ENCODE peak calls at places on chromosomes 1 and 21, in eight cellular contexts. One of them, this sample, is unnamed.

GRCh38 chr1:222815367-222815765 is 527 bp downstream of the DISP1 start:
- DNase-seq in PC-9: peak; percentile 42
- DNase-seq in colonic mucosa: peak; percentile 66
- DNase-seq in CD8-positive, alpha-beta T cell: no peak
- DNase-seq in OCI-LY7: no peak
- DNase-seq in left ventricle myocardium inferior: no peak
- DNase-seq in keratinocyte: no peak
- DNase-seq in upper lobe of right lung: no peak
- DNase-seq in this sample: no peak

GRCh38 chr1:7580923-7581753 is 190.0 kb upstream of the VAMP3 start:
- DNase-seq in PC-9: no peak
- DNase-seq in keratinocyte: no peak
- DNase-seq in left ventricle myocardium inferior: no peak
- DNase-seq in CD8-positive, alpha-beta T cell: no peak
- DNase-seq in colonic mucosa: no peak
- DNase-seq in OCI-LY7: no peak
- DNase-seq in upper lobe of right lung: peak; percentile 54
- DNase-seq in this sample: no peak

GRCh38 chr1:57024855-57025254 is 59.0 kb upstream of the C8B start:
- DNase-seq in left ventricle myocardium inferior: no peak
- DNase-seq in keratinocyte: no peak
- DNase-seq in OCI-LY7: no peak
- DNase-seq in colonic mucosa: no peak
- DNase-seq in upper lobe of right lung: no peak
- DNase-seq in PC-9: no peak
- DNase-seq in CD8-positive, alpha-beta T cell: no peak
- DNase-seq in this sample: no peak

GRCh38 chr1:16142383-16142995 is 13.4 kb downstream of the EPHA2 start:
- DNase-seq in keratinocyte: no peak
- DNase-seq in OCI-LY7: no peak
- DNase-seq in PC-9: no peak
- DNase-seq in colonic mucosa: no peak
- DNase-seq in CD8-positive, alpha-beta T cell: no peak
- DNase-seq in left ventricle myocardium inferior: no peak
- DNase-seq in upper lobe of right lung: no peak
- DNase-seq in this sample: no peak

GRCh38 chr1:40383095-40383487 is 9.6 kb downstream of the SMAP2 start:
- DNase-seq in OCI-LY7: no peak
- DNase-seq in colonic mucosa: no peak
- DNase-seq in CD8-positive, alpha-beta T cell: no peak
- DNase-seq in PC-9: no peak
- DNase-seq in upper lobe of right lung: no peak
- DNase-seq in left ventricle myocardium inferior: no peak
- DNase-seq in keratinocyte: no peak
- DNase-seq in this sample: no peak

GRCh38 chr21:42654179-42654912 is 925 bp downstream of the PDE9A start:
- DNase-seq in keratinocyte: no peak
- DNase-seq in colonic mucosa: peak; percentile 43
- DNase-seq in upper lobe of right lung: peak; percentile 63
- DNase-seq in CD8-positive, alpha-beta T cell: no peak
- DNase-seq in OCI-LY7: peak; percentile 89
- DNase-seq in PC-9: no peak
- DNase-seq in left ventricle myocardium inferior: no peak
- DNase-seq in this sample: no peak

GRCh38 chr21:45631540-45631939 is 12.0 kb upstream of the PCBP3 start:
- DNase-seq in keratinocyte: no peak
- DNase-seq in left ventricle myocardium inferior: no peak
- DNase-seq in upper lobe of right lung: no peak
- DNase-seq in OCI-LY7: no peak
- DNase-seq in PC-9: no peak
- DNase-seq in CD8-positive, alpha-beta T cell: no peak
- DNase-seq in colonic mucosa: peak; percentile 12
- DNase-seq in this sample: no peak

GRCh38 chr1:28091043-28091781 is 2.8 kb upstream of the EYA3 start:
- DNase-seq in keratinocyte: no peak
- DNase-seq in PC-9: peak; percentile 50
- DNase-seq in colonic mucosa: peak; percentile 94
- DNase-seq in upper lobe of right lung: no peak
- DNase-seq in left ventricle myocardium inferior: peak; percentile 49
- DNase-seq in CD8-positive, alpha-beta T cell: peak; percentile 62
- DNase-seq in OCI-LY7: peak; percentile 87
- DNase-seq in this sample: peak; percentile 77

GRCh38 chr1:100187912-100188311 is 9.9 kb upstream of the LRRC39 start:
- DNase-seq in left ventricle myocardium inferior: peak; percentile 45
- DNase-seq in keratinocyte: no peak
- DNase-seq in CD8-positive, alpha-beta T cell: no peak
- DNase-seq in colonic mucosa: peak; percentile 20
- DNase-seq in OCI-LY7: no peak
- DNase-seq in upper lobe of right lung: no peak
- DNase-seq in PC-9: no peak
- DNase-seq in this sample: no peak

GRCh38 chr1:167746013-167746672 is 24.4 kb downstream of the MPZL1 start:
- DNase-seq in upper lobe of right lung: no peak
- DNase-seq in PC-9: no peak
- DNase-seq in colonic mucosa: no peak
- DNase-seq in OCI-LY7: no peak
- DNase-seq in CD8-positive, alpha-beta T cell: no peak
- DNase-seq in left ventricle myocardium inferior: no peak
- DNase-seq in keratinocyte: no peak
- DNase-seq in this sample: no peak

GRCh38 chr1:24964811-24965570 is 34.9 kb upstream of the RUNX3 start:
- DNase-seq in colonic mucosa: peak; percentile 48
- DNase-seq in OCI-LY7: peak; percentile 91
- DNase-seq in left ventricle myocardium inferior: no peak
- DNase-seq in CD8-positive, alpha-beta T cell: peak; percentile 77
- DNase-seq in keratinocyte: no peak
- DNase-seq in PC-9: no peak
- DNase-seq in upper lobe of right lung: peak; percentile 77
- DNase-seq in this sample: peak; percentile 70

GRCh38 chr1:152111515-152111968 is 3.7 kb downstream of the TCHH start:
- DNase-seq in colonic mucosa: peak; percentile 32
- DNase-seq in CD8-positive, alpha-beta T cell: no peak
- DNase-seq in left ventricle myocardium inferior: no peak
- DNase-seq in OCI-LY7: no peak
- DNase-seq in upper lobe of right lung: no peak
- DNase-seq in keratinocyte: no peak
- DNase-seq in PC-9: no peak
- DNase-seq in this sample: no peak

GRCh38 chr1:31788825-31789256 is 24.7 kb upstream of the ADGRB2 start:
- DNase-seq in colonic mucosa: no peak
- DNase-seq in keratinocyte: no peak
- DNase-seq in PC-9: peak; percentile 71
- DNase-seq in CD8-positive, alpha-beta T cell: no peak
- DNase-seq in OCI-LY7: peak; percentile 81
- DNase-seq in upper lobe of right lung: no peak
- DNase-seq in left ventricle myocardium inferior: no peak
- DNase-seq in this sample: no peak

GRCh38 chr1:104746994-104747393 is 997.3 kb downstream of the AMY1C start:
- DNase-seq in OCI-LY7: no peak
- DNase-seq in upper lobe of right lung: no peak
- DNase-seq in CD8-positive, alpha-beta T cell: no peak
- DNase-seq in keratinocyte: no peak
- DNase-seq in colonic mucosa: no peak
- DNase-seq in left ventricle myocardium inferior: no peak
- DNase-seq in PC-9: no peak
- DNase-seq in this sample: no peak

GRCh38 chr1:172120381-172120780 is 279.1 kb downstream of the DNM3 start:
- DNase-seq in CD8-positive, alpha-beta T cell: no peak
- DNase-seq in keratinocyte: no peak
- DNase-seq in OCI-LY7: no peak
- DNase-seq in PC-9: no peak
- DNase-seq in left ventricle myocardium inferior: no peak
- DNase-seq in upper lobe of right lung: no peak
- DNase-seq in colonic mucosa: no peak
- DNase-seq in this sample: no peak

GRCh38 chr1:116764466-116764896 is 10.3 kb downstream of the CD2 start:
- DNase-seq in left ventricle myocardium inferior: no peak
- DNase-seq in PC-9: no peak
- DNase-seq in keratinocyte: no peak
- DNase-seq in upper lobe of right lung: no peak
- DNase-seq in OCI-LY7: no peak
- DNase-seq in colonic mucosa: no peak
- DNase-seq in CD8-positive, alpha-beta T cell: no peak
- DNase-seq in this sample: no peak

GRCh38 chr1:116817582-116818064 is 63.4 kb downstream of the CD2 start:
- DNase-seq in colonic mucosa: peak; percentile 52
- DNase-seq in left ventricle myocardium inferior: no peak
- DNase-seq in upper lobe of right lung: peak; percentile 72
- DNase-seq in OCI-LY7: peak; percentile 81
- DNase-seq in keratinocyte: peak; percentile 64
- DNase-seq in CD8-positive, alpha-beta T cell: peak; percentile 43
- DNase-seq in PC-9: peak; percentile 76
- DNase-seq in this sample: peak; percentile 54

GRCh38 chr1:215845224-215845902 is 278.3 kb downstream of the KCTD3 start:
- DNase-seq in colonic mucosa: no peak
- DNase-seq in upper lobe of right lung: no peak
- DNase-seq in OCI-LY7: no peak
- DNase-seq in left ventricle myocardium inferior: no peak
- DNase-seq in PC-9: peak; percentile 43
- DNase-seq in CD8-positive, alpha-beta T cell: no peak
- DNase-seq in keratinocyte: no peak
- DNase-seq in this sample: no peak

GRCh38 chr1:154295408-154296235 is 23.2 kb downstream of the HAX1 start:
- DNase-seq in upper lobe of right lung: no peak
- DNase-seq in left ventricle myocardium inferior: no peak
- DNase-seq in CD8-positive, alpha-beta T cell: no peak
- DNase-seq in OCI-LY7: peak; percentile 29
- DNase-seq in colonic mucosa: no peak
- DNase-seq in PC-9: no peak
- DNase-seq in keratinocyte: no peak
- DNase-seq in this sample: no peak

GRCh38 chr1:178101266-178101630 is 7.3 kb downstream of the RASAL2 start:
- DNase-seq in colonic mucosa: no peak
- DNase-seq in OCI-LY7: no peak
- DNase-seq in left ventricle myocardium inferior: no peak
- DNase-seq in upper lobe of right lung: no peak
- DNase-seq in keratinocyte: no peak
- DNase-seq in PC-9: no peak
- DNase-seq in CD8-positive, alpha-beta T cell: no peak
- DNase-seq in this sample: no peak

DNA sequence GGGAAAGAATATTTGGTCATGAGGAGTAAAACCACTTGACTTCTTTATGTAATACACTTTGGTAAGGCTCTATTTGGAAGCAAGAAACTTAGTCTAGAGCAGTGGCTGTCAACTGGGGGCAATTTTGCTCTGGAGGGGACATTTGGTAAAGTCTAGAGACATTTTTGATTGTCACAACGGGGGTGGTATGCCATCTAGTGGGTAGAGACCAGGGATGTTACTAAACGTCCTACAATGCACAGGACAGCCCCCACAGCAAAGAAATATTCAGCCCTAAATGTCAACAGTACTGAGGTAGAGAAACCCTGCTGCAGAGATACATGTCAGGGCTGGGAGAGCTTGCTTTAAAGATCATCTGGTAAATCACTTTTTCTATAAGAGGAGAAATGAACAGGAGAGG is 13.5 kb downstream of the FUCA1 start:
- DNase-seq in keratinocyte: no peak
- DNase-seq in PC-9: no peak
- DNase-seq in colonic mucosa: no peak
- DNase-seq in OCI-LY7: peak; percentile 54
- DNase-seq in left ventricle myocardium inferior: no peak
- DNase-seq in CD8-positive, alpha-beta T cell: no peak
- DNase-seq in upper lobe of right lung: no peak
- DNase-seq in this sample: no peak
- TF ChIP-seq CTCF in keratinocyte: no peak
- TF ChIP-seq CTCF in PC-9: peak; percentile 32
- TF ChIP-seq CTCF in colonic mucosa: no peak
- TF ChIP-seq CTCF in OCI-LY7: peak; percentile 77
- TF ChIP-seq CTCF in left ventricle myocardium inferior: peak; percentile 49
- TF ChIP-seq CTCF in CD8-positive, alpha-beta T cell: no peak
- TF ChIP-seq CTCF in upper lobe of right lung: peak; percentile 21
- TF ChIP-seq CTCF in this sample: no peak

DNA sequence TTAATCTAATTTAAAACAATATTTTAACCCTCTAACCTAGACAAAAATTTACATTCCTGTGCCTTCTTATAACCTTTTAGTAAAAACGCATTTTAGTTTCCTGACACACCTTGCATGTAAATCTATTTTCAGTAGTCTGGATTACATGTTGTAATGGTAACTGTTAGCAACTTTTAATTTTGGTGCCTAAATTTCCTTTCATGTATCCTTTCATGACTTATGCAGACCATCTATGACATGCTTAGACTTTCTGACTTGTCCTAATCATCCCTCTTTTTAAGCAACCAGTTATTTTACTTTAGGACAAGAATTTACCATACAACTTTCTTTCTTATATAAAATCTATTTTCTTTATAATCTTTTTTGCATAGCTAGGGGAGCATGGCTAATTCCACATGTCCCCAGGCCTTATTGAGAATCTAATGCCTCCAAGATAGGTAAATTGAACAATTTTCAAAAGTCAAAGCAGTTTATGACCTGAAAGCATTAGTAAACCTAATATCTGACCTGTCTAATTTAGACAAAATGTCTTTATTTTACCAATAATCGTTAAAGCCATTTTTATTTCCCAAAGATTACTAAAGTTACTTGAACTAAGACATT is 57.5 kb upstream of the IL12RB2 start:
- DNase-seq in left ventricle myocardium inferior: no peak
- DNase-seq in CD8-positive, alpha-beta T cell: no peak
- DNase-seq in colonic mucosa: no peak
- DNase-seq in PC-9: no peak
- DNase-seq in keratinocyte: no peak
- DNase-seq in OCI-LY7: peak; percentile 36
- DNase-seq in upper lobe of right lung: no peak
- DNase-seq in this sample: no peak
- H3K9me3 ChIP-seq in left ventricle myocardium inferior: peaks cover 11% of the 10 kb centered on the region
- H3K9me3 ChIP-seq in CD8-positive, alpha-beta T cell: peaks cover 3% of the 10 kb centered on the region
- H3K9me3 ChIP-seq in colonic mucosa: no peaks in the 10 kb centered on the region
- H3K9me3 ChIP-seq in PC-9: peaks cover 21% of the 10 kb centered on the region
- H3K9me3 ChIP-seq in keratinocyte: no peaks in the 10 kb centered on the region
- H3K9me3 ChIP-seq in OCI-LY7: peaks cover 20% of the 10 kb centered on the region
- H3K9me3 ChIP-seq in upper lobe of right lung: no peaks in the 10 kb centered on the region
- H3K9me3 ChIP-seq in this sample: no peaks in the 10 kb centered on the region

GRCh38 chr1:67888208-67888607 is 54.9 kb upstream of the GNG12 start:
- DNase-seq in colonic mucosa: no peak
- DNase-seq in left ventricle myocardium inferior: no peak
- DNase-seq in keratinocyte: no peak
- DNase-seq in upper lobe of right lung: no peak
- DNase-seq in CD8-positive, alpha-beta T cell: no peak
- DNase-seq in PC-9: no peak
- DNase-seq in OCI-LY7: no peak
- DNase-seq in this sample: no peak
- TF ChIP-seq CTCF in colonic mucosa: no peak
- TF ChIP-seq CTCF in left ventricle myocardium inferior: no peak
- TF ChIP-seq CTCF in keratinocyte: no peak
- TF ChIP-seq CTCF in upper lobe of right lung: no peak
- TF ChIP-seq CTCF in CD8-positive, alpha-beta T cell: no peak
- TF ChIP-seq CTCF in PC-9: no peak
- TF ChIP-seq CTCF in OCI-LY7: no peak
- TF ChIP-seq CTCF in this sample: no peak

DNA sequence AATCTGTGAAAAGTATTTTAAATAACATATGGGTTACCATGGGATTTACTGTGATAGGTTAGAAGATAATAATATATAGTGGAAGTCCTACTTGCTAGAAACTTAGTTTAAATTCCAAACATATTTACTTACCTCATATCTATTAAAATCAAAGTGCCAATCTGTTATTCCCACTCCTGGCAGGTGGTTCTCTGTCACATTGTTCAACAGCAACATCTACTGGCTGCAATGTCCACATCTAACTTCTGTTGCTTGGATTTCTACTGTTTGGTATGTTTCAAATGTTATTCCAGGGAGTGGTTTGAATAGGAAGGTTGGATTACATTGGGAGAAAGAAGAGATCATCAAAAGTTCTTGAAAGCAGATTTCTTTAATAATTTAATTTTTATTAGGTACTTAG is 122.5 kb upstream of the NCAM2 start:
- DNase-seq in colonic mucosa: no peak
- DNase-seq in OCI-LY7: no peak
- DNase-seq in upper lobe of right lung: no peak
- DNase-seq in left ventricle myocardium inferior: no peak
- DNase-seq in PC-9: no peak
- DNase-seq in CD8-positive, alpha-beta T cell: no peak
- DNase-seq in keratinocyte: no peak
- DNase-seq in this sample: no peak
- H3K9me3 ChIP-seq in colonic mucosa: no peaks in the 10 kb centered on the region
- H3K9me3 ChIP-seq in OCI-LY7: peaks cover 10% of the 10 kb centered on the region
- H3K9me3 ChIP-seq in upper lobe of right lung: no peaks in the 10 kb centered on the region
- H3K9me3 ChIP-seq in left ventricle myocardium inferior: no peaks in the 10 kb centered on the region
- H3K9me3 ChIP-seq in PC-9: no peaks in the 10 kb centered on the region
- H3K9me3 ChIP-seq in CD8-positive, alpha-beta T cell: no peaks in the 10 kb centered on the region
- H3K9me3 ChIP-seq in keratinocyte: peaks cover 2% of the 10 kb centered on the region
- H3K9me3 ChIP-seq in this sample: no peaks in the 10 kb centered on the region

This sample was measured in CD4-positive, alpha-beta T cell.